ENCODE peak calls at places on chromosomes 5 and 9, in six cellular contexts. A, B, V, N, Z and C are unnamed samples.
A peak's percentile ranks its signal among the peaks of the same experiment; 100 is the strongest.

GRCh38 chr9:74458832-74459231 is 38.3 kb upstream of the RORB start:
- DNase-seq in A (no peak), B (no peak), V (no peak), N (no peak), Z (no peak), C (no peak)

GRCh38 chr9:131724678-131725077 is 15.2 kb downstream of the RAPGEF1 start:
- DNase-seq in A (no peak), B (no peak), V (no peak), N (no peak), Z (no peak), C (no peak)

GRCh38 chr5:40828690-40829661 is 6.0 kb downstream of the RPL37 start:
- DNase-seq in A (no peak), B (no peak), V (no peak), N (no peak), Z (no peak), C (no peak)

GRCh38 chr5:179620703-179621350 is 2.6 kb downstream of the HNRNPH1 start:
- DNase-seq in A (no peak), B (no peak), V (no peak), N (no peak), Z (no peak), C (no peak)

GRCh38 chr5:140321796-140322195 is 18.9 kb upstream of the PFDN1 start:
- DNase-seq in A (no peak), B (no peak), V (peak; percentile 72), N (no peak), Z (no peak), C (no peak)

GRCh38 chr5:25544652-25545249 is 900.0 kb upstream of the CDH10 start:
- DNase-seq in A (peak; percentile 73), B (peak; percentile 43), V (no peak), N (peak; percentile 80), Z (no peak), C (peak; percentile 84)

GRCh38 chr5:612498-613424 is 621 bp downstream of the CEP72 start:
- DNase-seq in A (peak; percentile 52), B (peak; percentile 58), V (no peak), N (peak; percentile 7), Z (no peak), C (peak; percentile 76)

GRCh38 chr5:178215263-178216002 is 11.1 kb downstream of the HNRNPAB start:
- DNase-seq in A (no peak), B (no peak), V (no peak), N (no peak), Z (no peak), C (peak; percentile 55)

GRCh38 chr9:89022902-89023301 is 31.6 kb downstream of the S1PR3 start:
- DNase-seq in A (no peak), B (no peak), V (peak; percentile 68), N (no peak), Z (no peak), C (no peak)

GRCh38 chr9:129309906-129310305 is 131.8 kb upstream of the IER5L start:
- DNase-seq in A (no peak), B (no peak), V (peak; percentile 6), N (no peak), Z (no peak), C (no peak)

GRCh38 chr9:132199056-132199455 is 37.2 kb downstream of the NTNG2 start:
- DNase-seq in A (no peak), B (no peak), V (no peak), N (no peak), Z (no peak), C (no peak)

GRCh38 chr9:137462396-137463193 is 3.5 kb upstream of the NSMF start:
- DNase-seq in A (no peak), B (no peak), V (no peak), N (no peak), Z (peak; percentile 37), C (no peak)

GRCh38 chr9:115649991-115650472 is 503.6 kb upstream of the PAPPA start:
- DNase-seq in A (no peak), B (no peak), V (peak; percentile 89), N (no peak), Z (no peak), C (no peak)

GRCh38 chr5:43602456-43602817 is 543 bp upstream of the NNT start:
- DNase-seq in A (peak; percentile 56), B (no peak), V (peak; percentile 34), N (peak; percentile 52), Z (peak; percentile 47), C (no peak)

GRCh38 chr9:112887377-112887776 is 3.3 kb downstream of the SLC46A2 start:
- DNase-seq in A (peak; percentile 59), B (no peak), V (no peak), N (no peak), Z (no peak), C (peak; percentile 89)

GRCh38 chr9:108665856-108666784 is 189.7 kb downstream of the ACTL7B start:
- DNase-seq in A (no peak), B (no peak), V (no peak), N (no peak), Z (no peak), C (no peak)

GRCh38 chr5:139390639-139391569 is 1.2 kb upstream of the MZB1 start:
- DNase-seq in A (no peak), B (no peak), V (no peak), N (peak; percentile 44), Z (no peak), C (peak; percentile 56)

GRCh38 chr5:175809531-175810121 is 61.8 kb upstream of the CPLX2 start:
- DNase-seq in A (no peak), B (peak; percentile 67), V (no peak), N (peak; percentile 97), Z (no peak), C (peak; percentile 67)

GRCh38 chr5:139864716-139865483 is 69.3 kb downstream of the PSD2 start:
- DNase-seq in A (no peak), B (no peak), V (no peak), N (no peak), Z (no peak), C (no peak)

GRCh38 chr5:138351517-138351916 is 968 bp upstream of the KDM3B start:
- DNase-seq in A (no peak), B (no peak), V (no peak), N (no peak), Z (no peak), C (no peak)

GRCh38 chr5:92927291-92927778 is 653.7 kb downstream of the NR2F1-AS1 start:
- DNase-seq in A (peak; percentile 69), B (peak; percentile 56), V (no peak), N (peak; percentile 53), Z (no peak), C (no peak)

DNA sequence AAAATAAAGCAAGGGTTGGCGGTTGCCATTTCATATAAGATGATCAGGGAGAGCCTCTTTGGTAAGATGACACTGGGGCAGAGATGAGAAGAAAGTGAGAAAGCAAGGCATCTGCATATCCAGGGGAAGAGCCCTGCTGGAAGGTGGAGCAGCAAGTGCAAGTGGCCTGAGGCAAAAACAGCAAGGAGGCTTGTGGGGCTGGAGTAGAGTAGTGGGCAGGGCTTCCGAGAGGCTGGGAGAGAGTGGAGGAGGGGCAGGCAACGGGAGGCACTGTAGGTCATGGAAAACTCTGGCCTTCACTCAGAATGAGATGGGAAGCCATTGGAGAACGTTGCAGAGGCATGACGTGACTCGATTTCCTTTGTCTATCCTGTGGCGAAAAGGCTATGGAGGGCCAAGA is 199.2 kb downstream of the ARHGEF28 start:
- DNase-seq in A (no peak), B (no peak), V (no peak), N (no peak), Z (no peak), C (no peak)
- H3K4me1 ChIP-seq in A (no peaks in the 10 kb centered on the region), B (peaks cover 70% of the 10 kb centered on the region), V (no peaks in the 10 kb centered on the region), N (peaks cover 33% of the 10 kb centered on the region), Z (no peaks in the 10 kb centered on the region), C (peaks cover 10% of the 10 kb centered on the region)

GRCh38 chr5:181192337-181193046 is 12.5 kb downstream of the TRIM7 start:
- DNase-seq in A (no peak), B (no peak), V (no peak), N (peak; percentile 62), Z (no peak), C (no peak)

GRCh38 chr5:181189363-181189961 is 15.5 kb downstream of the TRIM7 start:
- DNase-seq in A (peak; percentile 52), B (no peak), V (peak; percentile 41), N (peak; percentile 33), Z (peak; percentile 84), C (no peak)

GRCh38 chr5:181189962-181190710 is 14.9 kb downstream of the TRIM7 start:
- DNase-seq in A (peak; percentile 53), B (peak; percentile 23), V (peak; percentile 35), N (no peak), Z (peak; percentile 63), C (peak; percentile 73)

GRCh38 chr5:181190711-181191525 is 14.1 kb downstream of the TRIM7 start:
- DNase-seq in A (peak; percentile 80), B (peak; percentile 32), V (peak; percentile 31), N (peak; percentile 37), Z (peak; percentile 69), C (peak; percentile 74)

DNA sequence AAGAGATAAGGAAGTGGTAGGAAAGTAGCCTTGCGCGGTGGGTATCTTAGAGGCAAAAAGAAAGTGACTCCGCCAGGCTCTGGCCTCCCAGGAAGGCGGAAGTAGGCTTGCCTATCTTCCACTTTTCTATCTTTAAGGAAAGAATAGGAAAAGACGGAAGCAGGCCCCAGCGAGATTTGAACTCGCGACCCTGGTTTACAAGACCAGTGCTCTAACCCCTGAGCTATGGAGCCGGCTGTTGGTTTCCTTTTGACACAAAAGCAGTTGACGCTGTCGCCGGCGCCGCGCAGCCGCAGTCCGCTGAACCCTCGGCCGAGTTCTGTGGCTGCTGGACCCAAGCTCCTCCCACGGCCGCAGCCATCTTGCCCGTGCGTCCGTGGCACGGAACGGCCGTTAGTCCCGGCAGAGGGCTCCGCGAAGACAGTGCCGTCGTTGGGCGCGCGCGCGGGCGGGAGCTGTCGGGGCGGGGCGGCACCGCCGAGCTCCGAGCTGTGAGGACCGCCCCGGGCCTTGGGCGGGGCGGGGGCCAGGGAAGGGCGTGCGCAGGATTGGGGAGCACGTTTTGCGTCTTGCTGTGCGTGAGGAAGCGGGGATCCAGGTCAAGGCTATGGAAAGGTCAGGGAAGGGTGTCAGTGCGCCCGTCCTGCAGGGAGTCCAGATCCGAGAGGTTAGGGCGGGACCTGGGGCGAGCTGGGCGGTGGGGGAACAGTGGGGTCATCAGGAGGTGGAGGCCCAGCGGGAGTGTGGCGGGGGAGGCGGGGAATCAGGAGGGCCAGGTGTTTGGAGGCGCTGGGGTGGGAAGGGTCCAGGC is 13.3 kb downstream of the TRIM7 start:
- DNase-seq in A (peak; percentile 97), B (peak; percentile 97), V (peak; percentile 94), N (peak; percentile 96), Z (peak; percentile 94), C (peak; percentile 99)
- H3K4me3 ChIP-seq in A (peak overlapping the region; percentile 88), B (peak overlapping the region; percentile 98), V (peak overlapping the region; percentile 93), N (peak overlapping the region; percentile 89), Z (peak overlapping the region; percentile 87), C (peak overlapping the region; percentile 100)

GRCh38 chr5:98460536-98460935 is 312.9 kb upstream of the RGMB start:
- DNase-seq in A (no peak), B (no peak), V (no peak), N (peak; percentile 47), Z (no peak), C (no peak)
- H3K4me1 ChIP-seq in A (peaks cover under 1% of the 10 kb centered on the region), B (no peaks in the 10 kb centered on the region), V (no peaks in the 10 kb centered on the region), N (peaks cover 9% of the 10 kb centered on the region), Z (no peaks in the 10 kb centered on the region), C (no peaks in the 10 kb centered on the region)

GRCh38 chr5:11902304-11902703 is 1.9 kb downstream of the CTNND2 start:
- DNase-seq in A (peak; percentile 39), B (no peak), V (no peak), N (no peak), Z (no peak), C (no peak)

GRCh38 chr5:11903614-11904269 is 504 bp downstream of the CTNND2 start:
- DNase-seq in A (peak; percentile 90), B (no peak), V (no peak), N (peak; percentile 57), Z (no peak), C (peak; percentile 85)

GRCh38 chr5:11905209-11905608 is 963 bp upstream of the CTNND2 start:
- DNase-seq in A (peak; percentile 13), B (no peak), V (no peak), N (no peak), Z (no peak), C (no peak)

GRCh38 chr5:11904270-11904906 is at the start of gene CTNND2:
- DNase-seq in A (peak; percentile 94), B (no peak), V (no peak), N (peak; percentile 76), Z (no peak), C (peak; percentile 94)

GRCh38 chr5:11903121-11903613 is 1.1 kb downstream of the CTNND2 start:
- DNase-seq in A (peak; percentile 62), B (no peak), V (no peak), N (no peak), Z (no peak), C (no peak)
- H3K4me3 ChIP-seq in A (peak overlapping the region; percentile 84), B (no peak overlapping the region), V (no peak overlapping the region), N (peak overlapping the region; percentile 71), Z (no peak overlapping the region), C (peak overlapping the region; percentile 89)